ENCODE peak calls at places on chromosome 13, in seven cellular contexts. L is ecto neural progenitor cell; T is uterus; J is HFFc6; M is CD4-positive, alpha-beta T cell; Z is germinal center; Y is GM23248. S is an unnamed sample.

GRCh38 chr13:83634601-83635000 is 247.7 kb downstream of the SLITRK1 start:
- DNase-seq in Y (no peak), L (no peak), Z (no peak), T (no peak), M (no peak), J (no peak), S (no peak)

GRCh38 chr13:87331178-87331577 is 340.0 kb upstream of the SLITRK5 start:
- DNase-seq in L (no peak), M (no peak), Z (no peak), T (no peak), J (no peak), Y (no peak), S (no peak)

GRCh38 chr13:44388427-44388826 is 14.8 kb downstream of the SERP2 start:
- DNase-seq in Y (no peak), Z (no peak), L (peak), J (no peak), T (no peak), M (no peak), S (no peak)

GRCh38 chr13:94301487-94301886 is 178.0 kb downstream of the DCT start:
- DNase-seq in Z (no peak), T (no peak), Y (no peak), J (no peak), M (no peak), L (no peak), S (no peak)

GRCh38 chr13:73223372-73223781 is 164.6 kb downstream of the KLF5 start:
- DNase-seq in Z (no peak), M (no peak), L (no peak), Y (no peak), J (no peak), T (no peak), S (no peak)

GRCh38 chr13:37136187-37136586 is 30.7 kb upstream of the CSNK1A1L start:
- DNase-seq in T (no peak), M (no peak), Z (no peak), L (no peak), J (peak), Y (peak), S (peak)

GRCh38 chr13:103878891-103879605 is 812.8 kb upstream of the SLC10A2 start:
- DNase-seq in M (no peak), L (no peak), J (no peak), Y (no peak), T (no peak), Z (no peak), S (no peak)

GRCh38 chr13:37709318-37709717 is 110.8 kb upstream of the POSTN start:
- DNase-seq in J (no peak), Y (no peak), M (no peak), L (no peak), Z (no peak), T (no peak), S (no peak)

GRCh38 chr13:33575378-33575777 is 242.6 kb upstream of the RFC3 start:
- DNase-seq in M (no peak), J (no peak), L (no peak), Z (no peak), T (no peak), Y (no peak), S (no peak)

GRCh38 chr13:26996965-26997752 is 174.5 kb downstream of the USP12 start:
- DNase-seq in T (no peak), M (no peak), Z (peak), J (no peak), L (no peak), Y (no peak), S (no peak)

GRCh38 chr13:47085346-47085745 is 188.5 kb upstream of the HTR2A start:
- DNase-seq in M (no peak), Y (peak), L (no peak), T (no peak), Z (no peak), J (peak), S (peak)

GRCh38 chr13:27605099-27605498 is 15.2 kb downstream of the LNX2 start:
- DNase-seq in L (no peak), Y (no peak), Z (no peak), J (no peak), T (no peak), M (no peak), S (no peak)

GRCh38 chr13:88979465-88980180 is 1308.5 kb downstream of the SLITRK5 start:
- DNase-seq in L (no peak), T (no peak), Z (no peak), M (no peak), J (no peak), Y (no peak), S (no peak)

GRCh38 chr13:42968906-42969305 is 23.1 kb downstream of the EPSTI1 start:
- DNase-seq in J (no peak), L (no peak), T (no peak), Y (no peak), Z (no peak), M (no peak), S (no peak)

GRCh38 chr13:98176777-98177608 is at the start of gene RNF113B:
- DNase-seq in Z (no peak), M (no peak), L (no peak), Y (no peak), T (no peak), J (no peak), S (no peak)

GRCh38 chr13:44199627-44200207 is 173.9 kb upstream of the SERP2 start:
- DNase-seq in Y (no peak), M (no peak), L (no peak), T (no peak), Z (no peak), J (no peak), S (no peak)

GRCh38 chr13:92407858-92408257 is 818.7 kb upstream of the GPC6 start:
- DNase-seq in J (no peak), Z (no peak), M (no peak), T (no peak), Y (no peak), L (no peak), S (no peak)

S was measured in fibroblast of the aortic adventitia.